ENCODE peak calls at places on chromosome 6, in six cellular contexts. One of them, this sample, is unnamed.

GRCh38 chr6:112289039-112289566 is 34.7 kb upstream of the LAMA4 start:
- DNase-seq in heart right ventricle: peak; percentile 83
- DNase-seq in spleen: no peak
- DNase-seq in BE2C: no peak
- DNase-seq in neural progenitor cell: peak; percentile 33
- DNase-seq in body of pancreas: peak; percentile 46
- DNase-seq in this sample: no peak

GRCh38 chr6:167235421-167236238 is 55.5 kb upstream of the UNC93A start:
- DNase-seq in spleen: no peak
- DNase-seq in BE2C: no peak
- DNase-seq in neural progenitor cell: no peak
- DNase-seq in heart right ventricle: no peak
- DNase-seq in body of pancreas: no peak
- DNase-seq in this sample: no peak

GRCh38 chr6:158048589-158048988 is 66.9 kb downstream of the SYNJ2 start:
- DNase-seq in heart right ventricle: no peak
- DNase-seq in spleen: no peak
- DNase-seq in neural progenitor cell: no peak
- DNase-seq in body of pancreas: no peak
- DNase-seq in BE2C: no peak
- DNase-seq in this sample: no peak

GRCh38 chr6:120805267-120805666 is 529.0 kb downstream of the TBC1D32 start:
- DNase-seq in neural progenitor cell: peak; percentile 4
- DNase-seq in body of pancreas: no peak
- DNase-seq in BE2C: no peak
- DNase-seq in heart right ventricle: no peak
- DNase-seq in spleen: no peak
- DNase-seq in this sample: no peak

GRCh38 chr6:1838604-1839003 is 228.9 kb downstream of the FOXC1 start:
- DNase-seq in neural progenitor cell: no peak
- DNase-seq in BE2C: no peak
- DNase-seq in heart right ventricle: no peak
- DNase-seq in body of pancreas: no peak
- DNase-seq in spleen: no peak
- DNase-seq in this sample: no peak

GRCh38 chr6:45421700-45422540 is 44.2 kb upstream of the SUPT3H start:
- DNase-seq in body of pancreas: peak; percentile 46
- DNase-seq in neural progenitor cell: peak; percentile 80
- DNase-seq in heart right ventricle: peak; percentile 46
- DNase-seq in spleen: peak; percentile 90
- DNase-seq in BE2C: peak; percentile 21
- DNase-seq in this sample: peak; percentile 56

GRCh38 chr6:167990016-167990945 is 7.2 kb upstream of the KIF25 start:
- DNase-seq in spleen: no peak
- DNase-seq in BE2C: no peak
- DNase-seq in heart right ventricle: no peak
- DNase-seq in body of pancreas: no peak
- DNase-seq in neural progenitor cell: peak; percentile 31
- DNase-seq in this sample: no peak

GRCh38 chr6:90516074-90516660 is 70.7 kb downstream of the MAP3K7 start:
- DNase-seq in BE2C: no peak
- DNase-seq in heart right ventricle: no peak
- DNase-seq in neural progenitor cell: no peak
- DNase-seq in spleen: no peak
- DNase-seq in body of pancreas: no peak
- DNase-seq in this sample: no peak

GRCh38 chr6:39778581-39779270 is 13.4 kb upstream of the DAAM2 start:
- DNase-seq in neural progenitor cell: no peak
- DNase-seq in body of pancreas: no peak
- DNase-seq in heart right ventricle: no peak
- DNase-seq in spleen: no peak
- DNase-seq in BE2C: no peak
- DNase-seq in this sample: no peak

GRCh38 chr6:131951576-131952230 is 531 bp upstream of the CCN2 start:
- DNase-seq in spleen: no peak
- DNase-seq in neural progenitor cell: peak; percentile 26
- DNase-seq in BE2C: no peak
- DNase-seq in body of pancreas: no peak
- DNase-seq in heart right ventricle: no peak
- DNase-seq in this sample: no peak

GRCh38 chr6:40276176-40276575 is 311.0 kb downstream of the LRFN2 start:
- DNase-seq in body of pancreas: peak; percentile 71
- DNase-seq in neural progenitor cell: no peak
- DNase-seq in spleen: no peak
- DNase-seq in heart right ventricle: no peak
- DNase-seq in BE2C: peak; percentile 68
- DNase-seq in this sample: no peak

GRCh38 chr6:162698004-162698403 is 29.6 kb downstream of the PRKN start:
- DNase-seq in neural progenitor cell: no peak
- DNase-seq in BE2C: no peak
- DNase-seq in body of pancreas: no peak
- DNase-seq in spleen: no peak
- DNase-seq in heart right ventricle: no peak
- DNase-seq in this sample: no peak

GRCh38 chr6:43376551-43376981 is 7.1 kb upstream of the ZNF318 start:
- DNase-seq in body of pancreas: no peak
- DNase-seq in BE2C: no peak
- DNase-seq in heart right ventricle: no peak
- DNase-seq in spleen: no peak
- DNase-seq in neural progenitor cell: no peak
- DNase-seq in this sample: no peak

GRCh38 chr6:73391735-73392134 is 2.9 kb upstream of the DDX43 start:
- DNase-seq in BE2C: no peak
- DNase-seq in body of pancreas: no peak
- DNase-seq in spleen: no peak
- DNase-seq in neural progenitor cell: no peak
- DNase-seq in heart right ventricle: no peak
- DNase-seq in this sample: no peak

GRCh38 chr6:139547082-139547776 is 172.8 kb upstream of the CITED2 start:
- DNase-seq in heart right ventricle: peak; percentile 7
- DNase-seq in neural progenitor cell: no peak
- DNase-seq in body of pancreas: no peak
- DNase-seq in spleen: no peak
- DNase-seq in BE2C: no peak
- DNase-seq in this sample: no peak

GRCh38 chr6:28000351-28001045 is 43.5 kb downstream of the OR2B6 start:
- DNase-seq in heart right ventricle: no peak
- DNase-seq in neural progenitor cell: no peak
- DNase-seq in BE2C: no peak
- DNase-seq in body of pancreas: no peak
- DNase-seq in spleen: no peak
- DNase-seq in this sample: no peak

GRCh38 chr6:157002795-157003194 is 225.6 kb downstream of the ARID1B start:
- DNase-seq in body of pancreas: no peak
- DNase-seq in neural progenitor cell: no peak
- DNase-seq in spleen: no peak
- DNase-seq in heart right ventricle: no peak
- DNase-seq in BE2C: no peak
- DNase-seq in this sample: no peak

GRCh38 chr6:135438907-135439535 is 58.5 kb downstream of the AHI1 start:
- DNase-seq in body of pancreas: no peak
- DNase-seq in BE2C: no peak
- DNase-seq in neural progenitor cell: peak; percentile 12
- DNase-seq in spleen: no peak
- DNase-seq in heart right ventricle: no peak
- DNase-seq in this sample: peak; percentile 39

GRCh38 chr6:108760158-108761050 is 87.8 kb upstream of the ARMC2 start:
- DNase-seq in body of pancreas: no peak
- DNase-seq in spleen: no peak
- DNase-seq in neural progenitor cell: no peak
- DNase-seq in BE2C: peak; percentile 52
- DNase-seq in heart right ventricle: peak; percentile 2
- DNase-seq in this sample: no peak

DNA sequence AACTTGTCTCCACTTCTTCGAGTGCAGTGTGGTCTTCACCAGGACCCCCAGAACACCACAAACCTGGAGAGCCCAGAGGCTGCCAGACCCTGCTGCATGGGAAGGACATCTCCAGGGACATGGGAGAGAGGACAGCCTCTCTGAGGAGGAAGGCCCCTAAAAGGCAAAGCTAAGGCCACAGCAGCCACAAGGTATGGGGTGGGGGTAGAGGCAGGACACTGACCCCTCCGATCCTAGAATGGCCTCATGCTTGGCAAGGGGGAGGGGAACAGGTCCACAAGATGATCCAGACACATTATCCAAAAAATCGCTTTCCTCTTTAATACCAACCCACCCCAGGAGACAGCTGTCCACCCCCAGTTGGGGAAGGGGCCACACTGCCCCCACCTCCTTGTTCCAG is 1.9 kb downstream of the B3GALT4 start:
- DNase-seq in neural progenitor cell: no peak
- DNase-seq in BE2C: no peak
- DNase-seq in heart right ventricle: no peak
- DNase-seq in spleen: peak; percentile 68
- DNase-seq in body of pancreas: no peak
- DNase-seq in this sample: no peak
- H3K36me3 ChIP-seq in neural progenitor cell: no peaks in the 10 kb centered on the region
- H3K36me3 ChIP-seq in BE2C: peaks cover 72% of the 10 kb centered on the region
- H3K36me3 ChIP-seq in heart right ventricle: no peaks in the 10 kb centered on the region
- H3K36me3 ChIP-seq in spleen: peaks cover 38% of the 10 kb centered on the region
- H3K36me3 ChIP-seq in body of pancreas: peaks cover 13% of the 10 kb centered on the region
- H3K36me3 ChIP-seq in this sample: peaks cover 78% of the 10 kb centered on the region

GRCh38 chr6:137493218-137494038 is 766 bp downstream of the OLIG3 start:
- DNase-seq in heart right ventricle: no peak
- DNase-seq in body of pancreas: peak; percentile 30
- DNase-seq in spleen: peak; percentile 73
- DNase-seq in BE2C: no peak
- DNase-seq in neural progenitor cell: peak; percentile 68
- DNase-seq in this sample: no peak

GRCh38 chr6:137491478-137491877 is 2.7 kb downstream of the OLIG3 start:
- DNase-seq in spleen: no peak
- DNase-seq in neural progenitor cell: peak; percentile 14
- DNase-seq in BE2C: no peak
- DNase-seq in body of pancreas: no peak
- DNase-seq in heart right ventricle: no peak
- DNase-seq in this sample: no peak

GRCh38 chr6:137490961-137491360 is 3.2 kb downstream of the OLIG3 start:
- DNase-seq in neural progenitor cell: peak; percentile 14
- DNase-seq in body of pancreas: no peak
- DNase-seq in BE2C: no peak
- DNase-seq in spleen: no peak
- DNase-seq in heart right ventricle: no peak
- DNase-seq in this sample: no peak

GRCh38 chr6:137492771-137493217 is 1.4 kb downstream of the OLIG3 start:
- DNase-seq in BE2C: no peak
- DNase-seq in neural progenitor cell: no peak
- DNase-seq in heart right ventricle: no peak
- DNase-seq in body of pancreas: no peak
- DNase-seq in spleen: no peak
- DNase-seq in this sample: no peak

DNA sequence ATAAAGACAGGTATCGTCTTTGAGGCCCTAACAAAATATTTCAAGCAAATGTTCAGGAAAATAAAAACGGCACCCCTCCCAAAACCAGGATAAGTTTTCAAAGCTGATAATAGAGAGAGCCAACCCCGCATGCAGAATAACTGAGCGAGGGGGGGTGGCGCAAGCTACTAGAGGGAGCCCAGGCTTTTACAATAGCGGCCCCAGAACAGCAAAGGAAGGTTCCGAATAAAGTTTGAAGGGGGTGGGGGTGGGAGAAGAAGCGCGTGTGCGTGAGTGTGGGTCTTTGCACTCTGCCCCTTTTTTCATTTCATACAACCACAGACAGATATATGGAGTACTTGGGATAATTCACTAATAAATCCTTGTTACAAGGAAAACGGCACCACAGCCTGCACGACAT is 1.9 kb downstream of the OLIG3 start:
- DNase-seq in neural progenitor cell: peak; percentile 14
- DNase-seq in spleen: no peak
- DNase-seq in BE2C: no peak
- DNase-seq in body of pancreas: no peak
- DNase-seq in heart right ventricle: no peak
- DNase-seq in this sample: no peak
- H3K27me3 ChIP-seq in neural progenitor cell: peaks cover 100% of the 10 kb centered on the region
- H3K27me3 ChIP-seq in spleen: peaks cover 98% of the 10 kb centered on the region
- H3K27me3 ChIP-seq in BE2C: peaks cover 99% of the 10 kb centered on the region
- H3K27me3 ChIP-seq in body of pancreas: no peaks in the 10 kb centered on the region
- H3K27me3 ChIP-seq in heart right ventricle: peaks cover 100% of the 10 kb centered on the region
- H3K27me3 ChIP-seq in this sample: peaks cover 61% of the 10 kb centered on the region

GRCh38 chr6:75089921-75090320 is 115.9 kb downstream of the COL12A1 start:
- DNase-seq in BE2C: no peak
- DNase-seq in heart right ventricle: no peak
- DNase-seq in neural progenitor cell: no peak
- DNase-seq in body of pancreas: no peak
- DNase-seq in spleen: no peak
- DNase-seq in this sample: no peak

GRCh38 chr6:75090574-75090973 is 115.3 kb downstream of the COL12A1 start:
- DNase-seq in body of pancreas: peak; percentile 19
- DNase-seq in BE2C: no peak
- DNase-seq in neural progenitor cell: no peak
- DNase-seq in spleen: no peak
- DNase-seq in heart right ventricle: no peak
- DNase-seq in this sample: no peak

GRCh38 chr6:75084872-75085381 is 120.9 kb downstream of the COL12A1 start:
- DNase-seq in neural progenitor cell: peak; percentile 50
- DNase-seq in BE2C: peak; percentile 8
- DNase-seq in body of pancreas: peak; percentile 56
- DNase-seq in heart right ventricle: peak; percentile 7
- DNase-seq in spleen: no peak
- DNase-seq in this sample: no peak

GRCh38 chr6:75081920-75082319 is 123.9 kb downstream of the COL12A1 start:
- DNase-seq in body of pancreas: no peak
- DNase-seq in BE2C: no peak
- DNase-seq in spleen: no peak
- DNase-seq in heart right ventricle: no peak
- DNase-seq in neural progenitor cell: no peak
- DNase-seq in this sample: no peak

DNA sequence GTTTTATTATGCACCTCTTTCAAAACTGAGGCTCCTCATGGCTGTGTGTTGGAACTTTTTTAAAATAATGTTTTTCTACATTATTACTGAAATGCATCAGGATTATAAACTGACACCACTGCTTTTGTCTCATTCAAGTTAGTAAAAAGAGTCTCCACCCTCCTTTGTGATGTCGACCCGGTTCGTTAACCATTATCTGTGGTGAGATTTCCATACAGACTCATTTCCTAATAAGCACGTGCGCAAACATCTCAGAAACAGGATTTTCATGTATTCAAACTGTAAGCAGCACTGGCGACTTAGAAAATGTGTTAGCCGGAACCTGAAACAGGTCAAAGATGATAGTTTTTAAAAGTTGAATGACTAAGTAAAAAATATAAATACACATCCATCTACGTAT is 119.6 kb downstream of the COL12A1 start:
- DNase-seq in heart right ventricle: no peak
- DNase-seq in neural progenitor cell: no peak
- DNase-seq in spleen: no peak
- DNase-seq in body of pancreas: no peak
- DNase-seq in BE2C: no peak
- DNase-seq in this sample: no peak
- H3K36me3 ChIP-seq in heart right ventricle: no peaks in the 10 kb centered on the region
- H3K36me3 ChIP-seq in neural progenitor cell: no peaks in the 10 kb centered on the region
- H3K36me3 ChIP-seq in spleen: no peaks in the 10 kb centered on the region
- H3K36me3 ChIP-seq in body of pancreas: no peaks in the 10 kb centered on the region
- H3K36me3 ChIP-seq in BE2C: no peaks in the 10 kb centered on the region
- H3K36me3 ChIP-seq in this sample: no peaks in the 10 kb centered on the region

DNA sequence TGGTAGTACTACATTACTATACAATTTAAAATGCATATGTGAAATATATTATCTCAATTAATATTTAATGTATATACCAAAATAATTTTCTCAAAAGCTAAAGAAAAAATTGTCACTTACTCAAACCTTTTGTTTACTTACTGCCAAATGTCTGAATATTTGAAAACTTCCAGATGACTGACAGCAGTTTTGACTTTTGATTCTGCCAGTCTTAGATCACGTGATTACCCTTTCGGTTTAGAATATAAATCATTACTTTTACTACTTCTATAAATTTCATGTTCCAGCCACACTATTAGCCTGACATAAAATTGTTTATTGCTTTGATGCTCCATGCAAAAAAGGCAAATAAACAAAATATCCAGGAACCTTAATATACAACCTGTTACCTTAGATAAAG is 680.7 kb upstream of the ID4 start:
- DNase-seq in body of pancreas: no peak
- DNase-seq in spleen: no peak
- DNase-seq in BE2C: no peak
- DNase-seq in heart right ventricle: no peak
- DNase-seq in neural progenitor cell: no peak
- DNase-seq in this sample: no peak
- H3K27me3 ChIP-seq in body of pancreas: no peaks in the 10 kb centered on the region
- H3K27me3 ChIP-seq in spleen: no peaks in the 10 kb centered on the region
- H3K27me3 ChIP-seq in BE2C: no peaks in the 10 kb centered on the region
- H3K27me3 ChIP-seq in heart right ventricle: no peaks in the 10 kb centered on the region
- H3K27me3 ChIP-seq in neural progenitor cell: no peaks in the 10 kb centered on the region
- H3K27me3 ChIP-seq in this sample: no peaks in the 10 kb centered on the region

This sample was measured in naive thymus-derived CD4-positive, alpha-beta T cell.